ENCODE peak calls at places on chromosomes 13 and 19, in eight cellular contexts. Y is ovary, O is IMR-90, C is transverse colon, Q is hepatocyte, T is GM23338, V is psoas muscle, X is body of pancreas. R is an unnamed sample.

GRCh38 chr19:5075603-5076002 is 106.7 kb downstream of the KDM4B start:
- DNase-seq in C (no peak), T (no peak), Y (no peak), O (no peak), V (no peak), X (no peak), Q (no peak), R (no peak)

GRCh38 chr19:5166262-5166661 is 174.3 kb downstream of the PTPRS start:
- DNase-seq in V (no peak), X (no peak), O (peak), T (no peak), Y (no peak), Q (no peak), C (no peak), R (no peak)

GRCh38 chr19:7391218-7391670 is 42.5 kb downstream of the ARHGEF18 start:
- DNase-seq in Y (no peak), O (peak), T (no peak), Q (peak), X (no peak), C (peak), V (no peak), R (peak)

GRCh38 chr13:79312456-79312855 is 93.6 kb downstream of the RBM26 start:
- DNase-seq in V (no peak), Y (no peak), C (no peak), X (no peak), T (no peak), O (no peak), Q (no peak), R (no peak)

GRCh38 chr19:5002143-5002542 is 33.2 kb downstream of the KDM4B start:
- DNase-seq in V (no peak), X (no peak), Q (no peak), O (peak), Y (no peak), T (no peak), C (no peak), R (no peak)

GRCh38 chr13:114077121-114077937 is 55.1 kb downstream of the RASA3 start:
- DNase-seq in C (no peak), X (no peak), V (no peak), Q (no peak), O (no peak), T (no peak), Y (no peak), R (peak)

GRCh38 chr13:53250272-53250875 is 221.8 kb downstream of the OLFM4 start:
- DNase-seq in T (peak), X (peak), C (no peak), Y (no peak), Q (peak), V (no peak), O (peak), R (no peak)

GRCh38 chr13:42883771-42884170 is 102.4 kb downstream of the FAM216B start:
- DNase-seq in Q (peak), X (peak), O (peak), T (no peak), V (no peak), C (peak), Y (no peak), R (no peak)

GRCh38 chr19:48836089-48837017 is at the start of gene HSD17B14:
- DNase-seq in Q (peak), V (no peak), Y (peak), T (peak), X (no peak), C (peak), O (no peak), R (no peak)

GRCh38 chr19:6064703-6065073 is 45.6 kb downstream of the RFX2 start:
- DNase-seq in O (no peak), T (no peak), V (no peak), X (no peak), Q (no peak), C (no peak), Y (no peak), R (no peak)

GRCh38 chr13:111093634-111094033 is 21.5 kb upstream of the ARHGEF7 start:
- DNase-seq in X (no peak), Q (no peak), O (no peak), V (no peak), C (no peak), Y (no peak), T (peak), R (no peak)

GRCh38 chr19:55642153-55643002 is 1.1 kb upstream of the ZNF581 start:
- DNase-seq in Y (peak), C (peak), O (no peak), X (no peak), V (no peak), Q (no peak), T (no peak), R (no peak)

GRCh38 chr13:97429681-97430081 is 4.3 kb upstream of the RAP2A start:
- DNase-seq in Y (no peak), T (no peak), Q (no peak), V (no peak), C (no peak), X (no peak), O (peak), R (no peak)

GRCh38 chr13:61109741-61110140 is 305.9 kb downstream of the PCDH20 start:
- DNase-seq in C (no peak), Q (no peak), T (no peak), V (no peak), O (no peak), Y (no peak), X (no peak), R (no peak)

GRCh38 chr19:3175761-3176714 is 2.5 kb upstream of the S1PR4 start:
- DNase-seq in Y (no peak), Q (peak), V (no peak), O (peak), C (peak), T (no peak), X (peak), R (peak)

GRCh38 chr13:84940167-84940566 is 859.1 kb downstream of the SLITRK6 start:
- DNase-seq in Q (no peak), X (no peak), V (no peak), T (no peak), Y (no peak), C (no peak), O (no peak), R (no peak)

GRCh38 chr13:34019870-34020269 is 201.9 kb downstream of the RFC3 start:
- DNase-seq in C (no peak), T (no peak), X (no peak), Y (no peak), Q (peak), O (no peak), V (no peak), R (no peak)

GRCh38 chr13:35818577-35819165 is 312.5 kb downstream of the DCLK1 start:
- DNase-seq in Q (peak), C (no peak), O (peak), X (no peak), V (no peak), T (peak), Y (no peak), R (no peak)

GRCh38 chr19:54014920-54015560 is 23.6 kb downstream of the CACNG6 start:
- DNase-seq in Q (no peak), O (no peak), T (no peak), V (no peak), X (no peak), Y (no peak), C (no peak), R (no peak)

GRCh38 chr13:114151031-114151430 is 18.6 kb upstream of the RASA3 start:
- DNase-seq in C (no peak), T (no peak), O (no peak), X (no peak), Y (no peak), Q (no peak), V (no peak), R (peak)

GRCh38 chr13:26601669-26602068 is 44.2 kb downstream of the WASF3 start:
- DNase-seq in Y (no peak), X (no peak), T (no peak), C (no peak), Q (no peak), O (peak), V (no peak), R (no peak)

GRCh38 chr19:36745870-36746269 is 26.7 kb downstream of the ZNF850 start:
- DNase-seq in V (no peak), C (no peak), T (no peak), Q (no peak), X (no peak), O (no peak), Y (no peak), R (no peak)

GRCh38 chr19:10321417-10321797 is 5.6 kb upstream of the FDX2 start:
- DNase-seq in Y (no peak), Q (no peak), X (no peak), T (no peak), O (no peak), V (no peak), C (peak), R (no peak)

GRCh38 chr19:1854032-1854541 is 5.8 kb upstream of the REXO1 start:
- DNase-seq in V (peak), X (no peak), T (no peak), Y (no peak), C (no peak), Q (no peak), O (no peak), R (no peak)

GRCh38 chr19:33022472-33023116 is 42.1 kb downstream of the RHPN2 start:
- DNase-seq in Y (no peak), T (peak), O (no peak), Q (no peak), X (no peak), V (no peak), C (no peak), R (no peak)

GRCh38 chr19:18457478-18458331 is 19.8 kb upstream of the ISYNA1 start:
- DNase-seq in X (no peak), C (no peak), Y (no peak), Q (no peak), O (no peak), V (no peak), T (no peak), R (no peak)

GRCh38 chr19:37537391-37537947 is 30.7 kb downstream of the ZNF793 start:
- DNase-seq in O (no peak), V (no peak), X (no peak), C (no peak), Q (no peak), T (peak), Y (no peak), R (no peak)

GRCh38 chr19:46861691-46862503 is 1.1 kb downstream of the ARHGAP35 start:
- DNase-seq in O (no peak), C (peak), T (peak), V (no peak), X (peak), Q (no peak), Y (no peak), R (peak)

GRCh38 chr13:30044932-30045331 is 194.5 kb upstream of the UBL3 start:
- DNase-seq in Y (no peak), C (no peak), V (no peak), Q (no peak), O (no peak), X (no peak), T (no peak), R (no peak)

GRCh38 chr19:37932985-37933953 is 26.3 kb downstream of the SIPA1L3 start:
- DNase-seq in Y (no peak), V (peak), T (no peak), X (peak), C (peak), Q (peak), O (peak), R (peak)

GRCh38 chr19:55118401-55118991 is 1.1 kb upstream of the PPP1R12C start:
- DNase-seq in V (peak), Y (peak), C (peak), X (peak), O (no peak), T (peak), Q (peak), R (no peak)

GRCh38 chr19:1221141-1221903 is 15.7 kb downstream of the STK11 start:
- DNase-seq in O (peak), Q (peak), X (peak), C (no peak), V (peak), Y (peak), T (no peak), R (no peak)

GRCh38 chr19:41876847-41877489 is at the start of gene CD79A:
- DNase-seq in V (no peak), X (no peak), Q (no peak), Y (no peak), C (peak), T (no peak), O (no peak), R (no peak)

GRCh38 chr13:111550062-111550461 is 229.6 kb downstream of the TEX29 start:
- DNase-seq in C (no peak), V (no peak), X (no peak), Y (no peak), T (no peak), Q (no peak), O (no peak), R (no peak)

GRCh38 chr19:16661480-16662034 is 618 bp downstream of the TMEM38A start:
- DNase-seq in O (no peak), V (peak), Y (peak), T (peak), C (peak), Q (peak), X (peak), R (no peak)

GRCh38 chr13:84870190-84870589 is 929.0 kb downstream of the SLITRK6 start:
- DNase-seq in V (no peak), X (no peak), Q (no peak), C (no peak), O (no peak), Y (no peak), T (peak), R (no peak)

GRCh38 chr13:61954092-61954491 is 538.4 kb upstream of the PCDH20 start:
- DNase-seq in O (peak), T (peak), C (no peak), V (no peak), Q (peak), X (no peak), Y (no peak), R (no peak)

DNA sequence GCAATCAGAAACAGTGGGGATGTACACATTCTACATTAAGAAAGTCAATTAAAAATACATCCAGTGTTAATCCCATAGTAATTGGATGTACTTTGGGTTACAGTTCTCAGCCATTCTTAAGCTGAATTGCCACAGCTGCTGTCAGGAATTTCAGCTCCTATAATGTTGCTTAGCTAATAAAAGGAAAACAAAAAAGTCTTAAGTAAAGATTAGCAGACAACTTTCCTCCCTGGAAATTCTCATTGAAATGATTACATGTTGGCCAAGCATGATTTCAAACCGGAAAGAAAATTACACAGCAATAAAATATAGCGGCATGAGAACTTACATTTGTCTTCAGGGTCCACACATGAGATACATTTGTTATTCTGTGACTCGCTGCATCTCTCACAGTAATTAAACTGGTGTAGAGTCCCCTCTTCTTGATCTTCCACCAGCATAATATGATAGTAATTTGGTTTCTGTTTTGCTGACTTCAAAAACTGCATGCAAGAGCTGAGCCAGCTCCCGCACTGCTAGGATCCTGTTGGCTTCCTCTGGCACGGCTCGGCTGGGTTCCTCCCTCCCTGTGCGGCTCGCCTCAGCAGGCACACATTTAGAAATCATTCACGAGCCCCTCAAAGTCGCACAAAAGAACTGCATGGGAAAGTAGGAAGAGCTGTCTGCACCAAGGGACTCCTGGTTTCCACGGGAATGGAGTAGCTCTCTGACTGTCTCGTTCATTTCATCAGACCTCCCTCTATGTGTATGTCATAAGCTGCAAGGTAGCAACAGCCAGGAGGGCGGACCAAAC is at the start of gene HTR2A:
- DNase-seq in O (peak), C (no peak), T (peak), Y (peak), X (peak), Q (peak), V (no peak), R (no peak)
- H3K4me3 ChIP-seq in O (peak), C (peak), T (no peak), Y (peak), X (no peak), Q (no peak), V (peak), R (peak)

GRCh38 chr13:40615619-40616018 is 50.8 kb downstream of the FOXO1 start:
- DNase-seq in X (no peak), V (no peak), Y (no peak), O (no peak), Q (no peak), C (no peak), T (no peak), R (no peak)
- H3K27ac ChIP-seq in X (no peak), V (peak), Y (no peak), O (no peak), Q (no peak), C (no peak), T (peak), R (no peak)

GRCh38 chr19:45591004-45591637 is 6.5 kb upstream of the OPA3 start:
- DNase-seq in T (peak), Y (no peak), C (peak), Q (peak), X (peak), V (peak), O (peak), R (no peak)
- TF ChIP-seq CTCF in T (peak), Y (no peak), C (peak), Q (peak), X (peak), V (no peak), O (peak), R (peak)

GRCh38 chr19:58381460-58382220 is 810 bp upstream of the ZNF837 start:
- DNase-seq in T (no peak), Y (peak), O (no peak), V (no peak), X (no peak), Q (no peak), C (no peak), R (peak)

GRCh38 chr19:58380037-58380735 is 644 bp downstream of the ZNF837 start:
- DNase-seq in Q (no peak), O (no peak), C (no peak), V (no peak), T (no peak), X (no peak), Y (no peak), R (no peak)

GRCh38 chr19:58380736-58381459 is at the start of gene ZNF837:
- DNase-seq in C (peak), T (peak), X (peak), V (peak), Q (peak), O (peak), Y (peak), R (peak)

GRCh38 chr19:58382997-58383603 is 2.3 kb upstream of the ZNF837 start:
- DNase-seq in V (no peak), T (no peak), X (no peak), C (no peak), O (no peak), Y (no peak), Q (no peak), R (no peak)

GRCh38 chr19:58379276-58379675 is 1.6 kb downstream of the ZNF837 start:
- DNase-seq in Y (peak), X (no peak), O (no peak), V (no peak), Q (no peak), C (no peak), T (no peak), R (no peak)
- H3K4me3 ChIP-seq in Y (no peak), X (no peak), O (no peak), V (no peak), Q (no peak), C (no peak), T (no peak), R (no peak)

GRCh38 chr19:30552593-30552992 is 180.4 kb downstream of the ZNF536 start:
- DNase-seq in T (no peak), Q (no peak), X (no peak), Y (no peak), C (no peak), V (no peak), O (no peak), R (no peak)

GRCh38 chr19:30555075-30555787 is 183.0 kb downstream of the ZNF536 start:
- DNase-seq in T (no peak), C (no peak), V (no peak), Q (no peak), Y (no peak), X (no peak), O (no peak), R (no peak)

GRCh38 chr19:30547192-30547591 is 175.0 kb downstream of the ZNF536 start:
- DNase-seq in C (no peak), Y (no peak), Q (no peak), O (no peak), X (no peak), V (no peak), T (no peak), R (no peak)

GRCh38 chr19:30549151-30549550 is 177.0 kb downstream of the ZNF536 start:
- DNase-seq in C (no peak), V (no peak), Q (no peak), Y (no peak), X (no peak), O (no peak), T (no peak), R (no peak)

GRCh38 chr19:30551271-30551670 is 179.1 kb downstream of the ZNF536 start:
- DNase-seq in O (no peak), Y (no peak), Q (no peak), C (no peak), V (no peak), T (no peak), X (no peak), R (no peak)
- H3K27ac ChIP-seq in O (no peak), Y (no peak), Q (no peak), C (no peak), V (no peak), T (no peak), X (no peak), R (no peak)

GRCh38 chr19:23822735-23823134 is 64.0 kb upstream of the ZNF681 start:
- DNase-seq in Q (no peak), X (no peak), Y (no peak), O (no peak), T (no peak), V (no peak), C (no peak), R (no peak)

GRCh38 chr19:23817519-23817918 is 58.8 kb upstream of the ZNF681 start:
- DNase-seq in Y (no peak), C (peak), V (no peak), T (peak), Q (peak), O (peak), X (peak), R (no peak)
- TF ChIP-seq CTCF in Y (no peak), C (peak), V (peak), T (peak), Q (peak), O (no peak), X (no peak), R (peak)

DNA sequence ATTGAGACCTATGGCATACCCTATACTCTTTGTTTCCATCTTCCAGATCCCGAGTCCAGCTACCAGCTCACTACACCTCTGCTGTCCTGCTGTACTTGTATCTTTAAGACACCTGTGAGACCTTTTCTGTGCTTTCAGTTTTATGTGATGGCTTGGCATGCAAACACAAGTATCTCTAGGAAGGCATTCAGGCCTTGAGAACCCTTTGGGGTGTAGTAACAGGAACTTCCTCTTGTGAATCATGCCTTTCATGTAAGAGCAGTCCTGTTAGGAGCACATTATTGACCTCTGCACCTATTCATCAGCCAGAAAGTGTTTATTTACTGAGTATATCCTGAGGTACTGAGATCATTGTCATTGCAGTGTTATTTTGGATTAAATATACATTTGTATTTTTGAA is 87.0 kb upstream of the HTR2A start:
- DNase-seq in T (no peak), X (no peak), V (no peak), Y (no peak), C (no peak), O (peak), Q (peak), R (no peak)
- H3K4me3 ChIP-seq in T (no peak), X (no peak), V (no peak), Y (no peak), C (no peak), O (no peak), Q (no peak), R (no peak)

GRCh38 chr13:98976338-98976737 is 1.5 kb downstream of the DOCK9 start:
- DNase-seq in Y (no peak), T (no peak), C (no peak), V (no peak), X (no peak), Q (no peak), O (peak), R (no peak)

GRCh38 chr13:98972627-98973026 is 5.2 kb downstream of the DOCK9 start:
- DNase-seq in X (no peak), V (no peak), C (no peak), Y (no peak), T (no peak), O (peak), Q (no peak), R (no peak)

GRCh38 chr13:98975822-98976261 is 2.0 kb downstream of the DOCK9 start:
- DNase-seq in O (no peak), X (no peak), T (peak), C (no peak), V (no peak), Y (no peak), Q (no peak), R (no peak)

GRCh38 chr13:98972059-98972458 is 5.8 kb downstream of the DOCK9 start:
- DNase-seq in Q (no peak), V (no peak), C (no peak), X (no peak), T (no peak), Y (no peak), O (no peak), R (no peak)

GRCh38 chr13:98974053-98974452 is 3.8 kb downstream of the DOCK9 start:
- DNase-seq in O (no peak), T (no peak), C (no peak), Q (no peak), V (no peak), X (no peak), Y (no peak), R (no peak)
- H3K27ac ChIP-seq in O (no peak), T (no peak), C (no peak), Q (no peak), V (peak), X (no peak), Y (no peak), R (no peak)

R was measured in RWPE2.